ENCODE peak calls at places on chromosome 10, in five cellular contexts. G, E, T, U and S are unnamed samples.

GRCh38 chr10:15169555-15170407 is 1.3 kb upstream of the NMT2 start:
- DNase-seq in E (no peak), T (peak), G (no peak), U (no peak), S (no peak)

GRCh38 chr10:29608062-29608461 is 26.7 kb downstream of the SVIL start:
- DNase-seq in G (no peak), T (no peak), E (peak), U (no peak), S (peak)

GRCh38 chr10:80487791-80488538 is 33.9 kb downstream of the TSPAN14 start:
- DNase-seq in T (peak), U (peak), E (no peak), G (no peak), S (peak)

GRCh38 chr10:59708816-59709471 is 706 bp downstream of the SLC16A9 start:
- DNase-seq in G (no peak), E (peak), U (peak), T (no peak), S (no peak)

GRCh38 chr10:114541081-114541833 is 116.8 kb downstream of the ABLIM1 start:
- DNase-seq in E (no peak), G (no peak), T (peak), U (peak), S (peak)

GRCh38 chr10:29496341-29497162 is 138.2 kb downstream of the SVIL start:
- DNase-seq in T (peak), G (peak), U (peak), E (peak), S (peak)

GRCh38 chr10:59176241-59177030 is at the start of gene PHYHIPL:
- DNase-seq in E (peak), T (no peak), G (no peak), U (no peak), S (no peak)

GRCh38 chr10:83952273-83952672 is 187.0 kb upstream of the GHITM start:
- DNase-seq in U (peak), T (no peak), G (no peak), E (no peak), S (no peak)

GRCh38 chr10:124265776-124266467 is 152.8 kb downstream of the OAT start:
- DNase-seq in T (no peak), G (no peak), U (no peak), E (no peak), S (no peak)

GRCh38 chr10:32963102-32963501 is 5.1 kb upstream of the ITGB1 start:
- DNase-seq in U (no peak), E (no peak), T (no peak), G (peak), S (no peak)

GRCh38 chr10:24716295-24716694 is 7.4 kb downstream of the ARHGAP21 start:
- DNase-seq in U (peak), G (no peak), E (no peak), T (no peak), S (peak)

GRCh38 chr10:21406595-21407218 is 118.8 kb downstream of the SKIDA1 start:
- DNase-seq in T (peak), U (no peak), G (peak), E (no peak), S (no peak)

GRCh38 chr10:119161680-119162079 is 3.8 kb downstream of the SFXN4 start:
- DNase-seq in U (no peak), G (peak), T (no peak), E (no peak), S (no peak)

GRCh38 chr10:112307631-112308502 is 24.7 kb downstream of the TECTB start:
- DNase-seq in U (peak), E (no peak), T (peak), G (peak), S (peak)

GRCh38 chr10:84310470-84310869 is 17.9 kb upstream of the CCSER2 start:
- DNase-seq in U (no peak), E (no peak), G (peak), T (no peak), S (no peak)

GRCh38 chr10:29007370-29007747 is 281.5 kb upstream of the LYZL1 start:
- DNase-seq in E (no peak), G (no peak), T (no peak), U (no peak), S (no peak)

GRCh38 chr10:67606572-67606971 is 89.4 kb downstream of the CTNNA3 start:
- DNase-seq in T (no peak), E (no peak), U (no peak), G (peak), S (no peak)